ENCODE peak calls at places on chromosomes 6 and 20, in nine cellular contexts. One of them, this sample, is unnamed.

GRCh38 chr20:16222859-16223411 is 350.3 kb downstream of the KIF16B start:
- DNase-seq in H9: no peak
- DNase-seq in heart left ventricle: no peak
- DNase-seq in astrocyte of the cerebellum: no peak
- DNase-seq in uterus: no peak
- DNase-seq in AG04449: no peak
- DNase-seq in left ventricle myocardium inferior: no peak
- DNase-seq in esophagus squamous epithelium: no peak
- DNase-seq in neural progenitor cell: no peak
- DNase-seq in this sample: no peak

GRCh38 chr6:151067684-151068596 is 171.8 kb upstream of the AKAP12 start:
- DNase-seq in H9: no peak
- DNase-seq in heart left ventricle: peak; percentile 76
- DNase-seq in astrocyte of the cerebellum: peak; percentile 84
- DNase-seq in uterus: peak; percentile 73
- DNase-seq in AG04449: peak; percentile 95
- DNase-seq in left ventricle myocardium inferior: peak; percentile 69
- DNase-seq in esophagus squamous epithelium: no peak
- DNase-seq in neural progenitor cell: no peak
- DNase-seq in this sample: no peak

GRCh38 chr6:127146935-127147334 is 28.5 kb downstream of the RSPO3 start:
- DNase-seq in H9: peak; percentile 28
- DNase-seq in heart left ventricle: no peak
- DNase-seq in astrocyte of the cerebellum: peak; percentile 89
- DNase-seq in uterus: no peak
- DNase-seq in AG04449: peak; percentile 57
- DNase-seq in left ventricle myocardium inferior: no peak
- DNase-seq in esophagus squamous epithelium: no peak
- DNase-seq in neural progenitor cell: no peak
- DNase-seq in this sample: peak; percentile 54

GRCh38 chr20:45685896-45686295 is 15.9 kb upstream of the WFDC11 start:
- DNase-seq in H9: peak; percentile 53
- DNase-seq in heart left ventricle: no peak
- DNase-seq in astrocyte of the cerebellum: no peak
- DNase-seq in uterus: no peak
- DNase-seq in AG04449: no peak
- DNase-seq in left ventricle myocardium inferior: no peak
- DNase-seq in esophagus squamous epithelium: no peak
- DNase-seq in neural progenitor cell: peak; percentile 44
- DNase-seq in this sample: peak; percentile 9

GRCh38 chr20:38764563-38765355 is 16.5 kb downstream of the ACTR5 start:
- DNase-seq in H9: no peak
- DNase-seq in heart left ventricle: no peak
- DNase-seq in astrocyte of the cerebellum: peak; percentile 26
- DNase-seq in uterus: no peak
- DNase-seq in AG04449: peak; percentile 68
- DNase-seq in left ventricle myocardium inferior: no peak
- DNase-seq in esophagus squamous epithelium: no peak
- DNase-seq in neural progenitor cell: no peak
- DNase-seq in this sample: no peak

GRCh38 chr6:98469146-98469545 is 365.2 kb upstream of the POU3F2 start:
- DNase-seq in H9: no peak
- DNase-seq in heart left ventricle: no peak
- DNase-seq in astrocyte of the cerebellum: peak; percentile 59
- DNase-seq in uterus: no peak
- DNase-seq in AG04449: no peak
- DNase-seq in left ventricle myocardium inferior: no peak
- DNase-seq in esophagus squamous epithelium: no peak
- DNase-seq in neural progenitor cell: no peak
- DNase-seq in this sample: no peak

GRCh38 chr20:51732454-51732791 is 35.8 kb downstream of the ATP9A start:
- DNase-seq in H9: no peak
- DNase-seq in heart left ventricle: no peak
- DNase-seq in astrocyte of the cerebellum: peak; percentile 38
- DNase-seq in uterus: peak; percentile 39
- DNase-seq in AG04449: no peak
- DNase-seq in left ventricle myocardium inferior: no peak
- DNase-seq in esophagus squamous epithelium: no peak
- DNase-seq in neural progenitor cell: no peak
- DNase-seq in this sample: no peak

GRCh38 chr6:159461266-159461665 is 231.8 kb downstream of the SOD2 start:
- DNase-seq in H9: no peak
- DNase-seq in heart left ventricle: no peak
- DNase-seq in astrocyte of the cerebellum: peak; percentile 9
- DNase-seq in uterus: no peak
- DNase-seq in AG04449: no peak
- DNase-seq in left ventricle myocardium inferior: no peak
- DNase-seq in esophagus squamous epithelium: no peak
- DNase-seq in neural progenitor cell: no peak
- DNase-seq in this sample: no peak

DNA sequence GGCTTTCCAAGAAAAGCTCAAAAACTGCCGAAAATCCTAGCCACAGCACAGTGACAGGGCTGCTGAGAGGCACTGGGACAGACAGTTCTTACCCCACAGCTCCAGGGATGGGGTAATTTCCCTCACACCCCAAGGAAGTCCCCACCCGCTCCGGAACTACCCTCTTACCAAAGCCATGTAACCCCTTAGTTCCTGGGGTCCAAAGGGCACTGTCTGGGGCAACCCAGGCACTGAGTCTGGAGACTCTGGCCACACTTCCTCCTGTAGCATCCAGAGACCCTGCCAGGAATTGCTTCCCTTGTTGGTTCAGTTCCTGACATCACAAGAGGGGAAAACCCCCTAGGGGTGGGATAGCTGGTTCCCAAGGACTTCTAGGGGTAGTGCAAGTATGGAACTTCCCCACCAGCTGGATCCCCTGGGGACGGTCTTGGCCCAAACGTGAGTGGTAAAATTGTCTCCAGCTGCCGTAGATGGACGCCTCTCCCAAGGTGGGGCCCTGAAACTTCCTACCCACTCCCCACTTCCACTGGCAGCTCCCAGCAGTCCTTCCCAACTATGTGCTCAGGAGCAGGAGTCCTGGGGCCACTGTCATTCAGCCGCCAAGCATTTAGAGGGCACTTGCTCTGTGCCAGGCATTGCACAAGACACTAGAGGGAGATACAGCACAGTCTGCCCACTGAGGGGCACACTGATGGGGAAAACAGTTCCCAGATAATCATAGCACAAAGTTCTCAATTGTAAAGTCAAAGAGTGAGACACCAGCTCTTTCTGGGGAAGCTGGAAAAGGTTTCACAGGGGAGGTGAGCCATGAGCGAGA is 17.3 kb upstream of the HCK start:
- DNase-seq in H9: no peak
- DNase-seq in heart left ventricle: peak; percentile 40
- DNase-seq in astrocyte of the cerebellum: no peak
- DNase-seq in uterus: no peak
- DNase-seq in AG04449: no peak
- DNase-seq in left ventricle myocardium inferior: no peak
- DNase-seq in esophagus squamous epithelium: no peak
- DNase-seq in neural progenitor cell: peak; percentile 32
- DNase-seq in this sample: no peak
- TF ChIP-seq CTCF in H9: peak; percentile 48
- TF ChIP-seq CTCF in heart left ventricle: peak; percentile 6
- TF ChIP-seq CTCF in astrocyte of the cerebellum: peak; percentile 21
- TF ChIP-seq CTCF in uterus: no peak
- TF ChIP-seq CTCF in AG04449: peak; percentile 30
- TF ChIP-seq CTCF in left ventricle myocardium inferior: peak; percentile 34
- TF ChIP-seq CTCF in esophagus squamous epithelium: no peak
- TF ChIP-seq CTCF in neural progenitor cell: peak; percentile 34
- TF ChIP-seq CTCF in this sample: no peak

GRCh38 chr20:58464838-58465237 is 50.4 kb downstream of the APCDD1L start:
- DNase-seq in H9: no peak
- DNase-seq in heart left ventricle: no peak
- DNase-seq in astrocyte of the cerebellum: no peak
- DNase-seq in uterus: no peak
- DNase-seq in AG04449: no peak
- DNase-seq in left ventricle myocardium inferior: no peak
- DNase-seq in esophagus squamous epithelium: no peak
- DNase-seq in neural progenitor cell: no peak
- DNase-seq in this sample: no peak

GRCh38 chr20:58461104-58461503 is 54.1 kb downstream of the APCDD1L start:
- DNase-seq in H9: no peak
- DNase-seq in heart left ventricle: no peak
- DNase-seq in astrocyte of the cerebellum: no peak
- DNase-seq in uterus: no peak
- DNase-seq in AG04449: no peak
- DNase-seq in left ventricle myocardium inferior: no peak
- DNase-seq in esophagus squamous epithelium: no peak
- DNase-seq in neural progenitor cell: no peak
- DNase-seq in this sample: no peak

GRCh38 chr20:58459058-58459743 is 56.0 kb downstream of the APCDD1L start:
- DNase-seq in H9: no peak
- DNase-seq in heart left ventricle: no peak
- DNase-seq in astrocyte of the cerebellum: no peak
- DNase-seq in uterus: no peak
- DNase-seq in AG04449: no peak
- DNase-seq in left ventricle myocardium inferior: no peak
- DNase-seq in esophagus squamous epithelium: no peak
- DNase-seq in neural progenitor cell: no peak
- DNase-seq in this sample: no peak

GRCh38 chr20:58463231-58463630 is 52.0 kb downstream of the APCDD1L start:
- DNase-seq in H9: no peak
- DNase-seq in heart left ventricle: no peak
- DNase-seq in astrocyte of the cerebellum: no peak
- DNase-seq in uterus: no peak
- DNase-seq in AG04449: no peak
- DNase-seq in left ventricle myocardium inferior: no peak
- DNase-seq in esophagus squamous epithelium: no peak
- DNase-seq in neural progenitor cell: no peak
- DNase-seq in this sample: no peak

GRCh38 chr20:58461899-58462298 is 53.3 kb downstream of the APCDD1L start:
- DNase-seq in H9: no peak
- DNase-seq in heart left ventricle: no peak
- DNase-seq in astrocyte of the cerebellum: peak; percentile 18
- DNase-seq in uterus: no peak
- DNase-seq in AG04449: no peak
- DNase-seq in left ventricle myocardium inferior: no peak
- DNase-seq in esophagus squamous epithelium: no peak
- DNase-seq in neural progenitor cell: no peak
- DNase-seq in this sample: no peak
- TF ChIP-seq CTCF in H9: no peak
- TF ChIP-seq CTCF in heart left ventricle: no peak
- TF ChIP-seq CTCF in astrocyte of the cerebellum: no peak
- TF ChIP-seq CTCF in uterus: no peak
- TF ChIP-seq CTCF in AG04449: no peak
- TF ChIP-seq CTCF in left ventricle myocardium inferior: no peak
- TF ChIP-seq CTCF in esophagus squamous epithelium: no peak
- TF ChIP-seq CTCF in neural progenitor cell: no peak
- TF ChIP-seq CTCF in this sample: no peak

GRCh38 chr6:53795254-53795701 is 473 bp downstream of the LRRC1 start:
- DNase-seq in H9: no peak
- DNase-seq in heart left ventricle: no peak
- DNase-seq in astrocyte of the cerebellum: no peak
- DNase-seq in uterus: peak; percentile 18
- DNase-seq in AG04449: no peak
- DNase-seq in left ventricle myocardium inferior: no peak
- DNase-seq in esophagus squamous epithelium: no peak
- DNase-seq in neural progenitor cell: no peak
- DNase-seq in this sample: no peak

GRCh38 chr6:53794720-53795253 is at the start of gene LRRC1:
- DNase-seq in H9: peak; percentile 94
- DNase-seq in heart left ventricle: peak; percentile 92
- DNase-seq in astrocyte of the cerebellum: peak; percentile 82
- DNase-seq in uterus: peak; percentile 86
- DNase-seq in AG04449: no peak
- DNase-seq in left ventricle myocardium inferior: peak; percentile 92
- DNase-seq in esophagus squamous epithelium: peak; percentile 37
- DNase-seq in neural progenitor cell: peak; percentile 96
- DNase-seq in this sample: peak; percentile 98

GRCh38 chr6:53792973-53793317 is 1.9 kb upstream of the LRRC1 start:
- DNase-seq in H9: no peak
- DNase-seq in heart left ventricle: no peak
- DNase-seq in astrocyte of the cerebellum: no peak
- DNase-seq in uterus: no peak
- DNase-seq in AG04449: no peak
- DNase-seq in left ventricle myocardium inferior: no peak
- DNase-seq in esophagus squamous epithelium: no peak
- DNase-seq in neural progenitor cell: no peak
- DNase-seq in this sample: no peak

GRCh38 chr6:53793318-53793975 is 1.4 kb upstream of the LRRC1 start:
- DNase-seq in H9: peak; percentile 47
- DNase-seq in heart left ventricle: peak; percentile 37
- DNase-seq in astrocyte of the cerebellum: peak; percentile 33
- DNase-seq in uterus: peak; percentile 47
- DNase-seq in AG04449: no peak
- DNase-seq in left ventricle myocardium inferior: no peak
- DNase-seq in esophagus squamous epithelium: no peak
- DNase-seq in neural progenitor cell: peak; percentile 60
- DNase-seq in this sample: peak; percentile 52

DNA sequence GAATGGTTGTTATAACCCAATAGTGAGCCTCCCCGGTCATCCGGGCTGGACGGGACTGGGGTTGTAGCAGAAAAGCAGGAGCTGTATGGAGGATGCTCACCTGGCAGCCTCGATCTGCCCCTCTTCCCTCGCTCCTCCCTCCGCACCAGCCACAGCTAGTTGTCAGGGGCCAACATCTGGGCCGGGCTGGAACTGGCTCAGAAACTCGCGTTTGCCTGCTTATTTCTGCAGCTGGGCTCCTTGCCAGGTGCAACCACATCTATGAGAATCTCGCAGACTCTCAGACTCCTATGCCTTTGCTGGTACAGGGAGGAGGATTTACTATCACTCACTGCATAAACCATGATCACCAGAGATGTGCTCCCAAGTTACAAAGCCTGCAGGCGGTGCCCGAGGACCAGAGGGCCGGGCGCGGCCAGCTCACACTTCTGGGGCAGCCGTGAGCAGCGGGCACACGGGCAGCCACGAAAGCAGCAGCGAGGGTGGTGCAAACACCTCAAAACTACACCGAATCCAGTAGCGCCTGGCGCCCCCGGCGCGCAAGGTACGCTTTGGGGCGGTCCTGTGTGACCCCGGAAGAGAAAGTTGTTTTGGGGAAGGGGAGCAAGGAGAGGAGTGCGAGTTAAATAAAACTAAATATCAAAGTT is 609 bp upstream of the LRRC1 start:
- DNase-seq in H9: peak; percentile 69
- DNase-seq in heart left ventricle: peak; percentile 72
- DNase-seq in astrocyte of the cerebellum: peak; percentile 75
- DNase-seq in uterus: peak; percentile 48
- DNase-seq in AG04449: no peak
- DNase-seq in left ventricle myocardium inferior: peak; percentile 66
- DNase-seq in esophagus squamous epithelium: no peak
- DNase-seq in neural progenitor cell: peak; percentile 77
- DNase-seq in this sample: peak; percentile 48
- TF ChIP-seq CTCF in H9: peak; percentile 37
- TF ChIP-seq CTCF in heart left ventricle: peak; percentile 41
- TF ChIP-seq CTCF in astrocyte of the cerebellum: peak; percentile 66
- TF ChIP-seq CTCF in uterus: peak; percentile 39
- TF ChIP-seq CTCF in AG04449: peak; percentile 43
- TF ChIP-seq CTCF in left ventricle myocardium inferior: peak; percentile 62
- TF ChIP-seq CTCF in esophagus squamous epithelium: peak; percentile 43
- TF ChIP-seq CTCF in neural progenitor cell: peak; percentile 39
- TF ChIP-seq CTCF in this sample: no peak

GRCh38 chr20:6944292-6944691 is 176.8 kb downstream of the BMP2 start:
- DNase-seq in H9: no peak
- DNase-seq in heart left ventricle: no peak
- DNase-seq in astrocyte of the cerebellum: no peak
- DNase-seq in uterus: no peak
- DNase-seq in AG04449: no peak
- DNase-seq in left ventricle myocardium inferior: no peak
- DNase-seq in esophagus squamous epithelium: no peak
- DNase-seq in neural progenitor cell: no peak
- DNase-seq in this sample: no peak

GRCh38 chr20:6942266-6942665 is 174.8 kb downstream of the BMP2 start:
- DNase-seq in H9: no peak
- DNase-seq in heart left ventricle: no peak
- DNase-seq in astrocyte of the cerebellum: no peak
- DNase-seq in uterus: no peak
- DNase-seq in AG04449: no peak
- DNase-seq in left ventricle myocardium inferior: no peak
- DNase-seq in esophagus squamous epithelium: no peak
- DNase-seq in neural progenitor cell: no peak
- DNase-seq in this sample: no peak

GRCh38 chr20:6940052-6940451 is 172.6 kb downstream of the BMP2 start:
- DNase-seq in H9: peak; percentile 64
- DNase-seq in heart left ventricle: no peak
- DNase-seq in astrocyte of the cerebellum: no peak
- DNase-seq in uterus: no peak
- DNase-seq in AG04449: no peak
- DNase-seq in left ventricle myocardium inferior: no peak
- DNase-seq in esophagus squamous epithelium: no peak
- DNase-seq in neural progenitor cell: peak; percentile 80
- DNase-seq in this sample: peak; percentile 52
- TF ChIP-seq CTCF in H9: peak; percentile 91
- TF ChIP-seq CTCF in heart left ventricle: no peak
- TF ChIP-seq CTCF in astrocyte of the cerebellum: peak; percentile 35
- TF ChIP-seq CTCF in uterus: no peak
- TF ChIP-seq CTCF in AG04449: no peak
- TF ChIP-seq CTCF in left ventricle myocardium inferior: no peak
- TF ChIP-seq CTCF in esophagus squamous epithelium: no peak
- TF ChIP-seq CTCF in neural progenitor cell: peak; percentile 84
- TF ChIP-seq CTCF in this sample: peak; percentile 79

This sample was measured in endothelial cell.